ENCODE peak calls at places on chromosome 20, in five cellular contexts. X is cerebellar cortex; A is GM04503; U is EL; E is activated naive CD8-positive, alpha-beta T cell treated with anti-CD3 and anti-CD28 coated beads, Interleukin-2, amount 50 U/mL, for 24 hours. B is an unnamed sample.

GRCh38 chr20:22921595-22922421 is 113.3 kb upstream of the SSTR4 start:
- DNase-seq in E (no peak), U (peak), A (peak), X (no peak), B (no peak)

GRCh38 chr20:58213112-58213511 is 15.3 kb downstream of the ANKRD60 start:
- DNase-seq in U (peak), X (peak), A (no peak), E (no peak), B (peak)

GRCh38 chr20:2604506-2604835 is 48.0 kb upstream of the NOP56 start:
- DNase-seq in A (no peak), E (no peak), X (no peak), U (no peak), B (no peak)

GRCh38 chr20:43681468-43681942 is 14.6 kb downstream of the MYBL2 start:
- DNase-seq in A (no peak), X (peak), U (no peak), E (no peak), B (peak)

GRCh38 chr20:19960745-19961144 is 56.4 kb upstream of the NAA20 start:
- DNase-seq in A (no peak), X (no peak), E (no peak), U (no peak), B (no peak)

GRCh38 chr20:61526907-61527306 is 274.8 kb downstream of the CDH4 start:
- DNase-seq in E (no peak), A (no peak), X (no peak), U (no peak), B (peak)

GRCh38 chr20:13659288-13659687 is 20.6 kb upstream of the TASP1 start:
- DNase-seq in X (no peak), A (no peak), U (no peak), E (no peak), B (no peak)

GRCh38 chr20:47917549-47918070 is 132.3 kb upstream of the SULF2 start:
- DNase-seq in E (no peak), U (no peak), A (no peak), X (no peak), B (no peak)

GRCh38 chr20:47252879-47253307 is 103.6 kb downstream of the ZMYND8 start:
- DNase-seq in A (no peak), U (no peak), E (no peak), X (no peak), B (no peak)

GRCh38 chr20:11718474-11719094 is 199.1 kb upstream of the BTBD3 start:
- DNase-seq in E (no peak), U (no peak), X (peak), A (no peak), B (no peak)

GRCh38 chr20:19269737-19270325 is 57.4 kb downstream of the SLC24A3 start:
- DNase-seq in U (peak), A (no peak), X (no peak), E (no peak), B (no peak)

GRCh38 chr20:31496761-31497295 is 17.4 kb upstream of the HM13 start:
- DNase-seq in A (peak), U (peak), X (no peak), E (no peak), B (no peak)

GRCh38 chr20:34458631-34459030 is 57.6 kb upstream of the DYNLRB1 start:
- DNase-seq in U (peak), A (no peak), X (no peak), E (no peak), B (no peak)

GRCh38 chr20:31608256-31608980 is 3.3 kb downstream of the ID1 start:
- DNase-seq in E (no peak), A (no peak), U (peak), X (peak), B (peak)

GRCh38 chr20:23691675-23692074 is 2.8 kb upstream of the CST4 start:
- DNase-seq in X (no peak), E (no peak), U (peak), A (no peak), B (no peak)

GRCh38 chr20:19828233-19828632 is 70.2 kb downstream of the RIN2 start:
- DNase-seq in A (no peak), X (no peak), U (peak), E (peak), B (no peak)

GRCh38 chr20:25389381-25389857 is 1.2 kb downstream of the ABHD12 start:
- DNase-seq in A (peak), E (no peak), U (peak), X (peak), B (no peak)

GRCh38 chr20:59122377-59122932 is 41.2 kb upstream of the ZNF831 start:
- DNase-seq in X (peak), A (no peak), U (no peak), E (peak), B (no peak)

GRCh38 chr20:17612975-17613327 is 43.1 kb downstream of the DSTN start:
- DNase-seq in X (no peak), U (no peak), E (no peak), A (no peak), B (no peak)

GRCh38 chr20:21808863-21809664 is 103.6 kb downstream of the PAX1 start:
- DNase-seq in X (no peak), A (no peak), U (no peak), E (peak), B (peak)

GRCh38 chr20:45405566-45406259 is 2.4 kb upstream of the DBNDD2 start:
- DNase-seq in E (no peak), X (peak), A (no peak), U (peak), B (no peak)

GRCh38 chr20:47125553-47126373 is 230.7 kb downstream of the ZMYND8 start:
- DNase-seq in A (peak), E (no peak), X (no peak), U (peak), B (no peak)

GRCh38 chr20:11979306-11980128 is 61.8 kb downstream of the BTBD3 start:
- DNase-seq in U (no peak), X (peak), A (no peak), E (no peak), B (no peak)

GRCh38 chr20:59939879-59940128 is 301 bp downstream of the PPP1R3D start:
- DNase-seq in E (no peak), U (no peak), X (no peak), A (no peak), B (peak)

GRCh38 chr20:31568773-31569162 is 36.3 kb upstream of the ID1 start:
- DNase-seq in A (no peak), X (no peak), U (no peak), E (no peak), B (no peak)

GRCh38 chr20:10984294-10984693 is 310.5 kb upstream of the JAG1 start:
- DNase-seq in U (no peak), X (no peak), E (no peak), A (no peak), B (no peak)

GRCh38 chr20:4681971-4682370 is 39.7 kb upstream of the PRND start:
- DNase-seq in U (peak), E (no peak), X (peak), A (peak), B (no peak)

GRCh38 chr20:52614036-52614863 is 357.9 kb upstream of the TSHZ2 start:
- DNase-seq in U (no peak), E (no peak), X (no peak), A (no peak), B (no peak)

GRCh38 chr20:53828673-53829085 is 235.0 kb upstream of the ZNF217 start:
- DNase-seq in E (no peak), A (peak), U (peak), X (peak), B (no peak)

GRCh38 chr20:10619427-10619826 is 54.4 kb downstream of the JAG1 start:
- DNase-seq in U (peak), E (no peak), X (no peak), A (peak), B (no peak)

GRCh38 chr20:64100946-64101688 is 6.2 kb downstream of the NPBWR2 start:
- DNase-seq in X (no peak), U (no peak), A (no peak), E (no peak), B (peak)

GRCh38 chr20:36728986-36729385 is 16.9 kb downstream of the NDRG3 start:
- DNase-seq in E (no peak), U (peak), A (no peak), X (no peak), B (no peak)

GRCh38 chr20:15802020-15802419 is 771.2 kb downstream of the KIF16B start:
- DNase-seq in A (no peak), U (no peak), X (no peak), E (no peak), B (no peak)

GRCh38 chr20:23640018-23640872 is 2.5 kb upstream of the CST3 start:
- DNase-seq in U (no peak), X (no peak), E (no peak), A (no peak), B (no peak)